ENCODE peak calls at places on chromosome 2, in five cellular contexts. Y is uterus, G is GM23248, D is heart left ventricle, M is astrocyte. X is an unnamed sample.
A peak's percentile ranks its signal among the peaks of the same experiment; 100 is the strongest.

GRCh38 chr2:167438206-167438605 is 549.9 kb downstream of the XIRP2 start:
- DNase-seq in M (peak; percentile 73), Y (no peak), D (no peak), G (peak; percentile 9), X (no peak)

GRCh38 chr2:220228310-220229006 is 601.0 kb downstream of the SLC4A3 start:
- DNase-seq in Y (no peak), M (peak; percentile 100), D (no peak), G (peak; percentile 97), X (no peak)

GRCh38 chr2:129459881-129460280 is 519.6 kb upstream of the RAB6C start:
- DNase-seq in D (no peak), M (no peak), Y (no peak), G (no peak), X (no peak)

GRCh38 chr2:239291505-239292350 is 109.1 kb downstream of the HDAC4 start:
- DNase-seq in Y (no peak), D (peak; percentile 28), M (no peak), G (no peak), X (peak; percentile 13)

GRCh38 chr2:88199912-88200682 is 30.0 kb downstream of the THNSL2 start:
- DNase-seq in Y (no peak), M (no peak), G (peak; percentile 43), D (no peak), X (peak; percentile 50)

GRCh38 chr2:45843136-45843535 is 191.7 kb downstream of the PRKCE start:
- DNase-seq in Y (no peak), M (no peak), D (no peak), G (no peak), X (no peak)

GRCh38 chr2:54575379-54575888 is 119.3 kb downstream of the SPTBN1 start:
- DNase-seq in G (peak; percentile 36), D (no peak), M (peak; percentile 81), Y (no peak), X (no peak)

GRCh38 chr2:231342111-231342711 is 53.3 kb upstream of the B3GNT7 start:
- DNase-seq in Y (no peak), G (no peak), M (no peak), D (no peak), X (no peak)

GRCh38 chr2:54454922-54455583 is 1.1 kb upstream of the SPTBN1 start:
- DNase-seq in D (no peak), G (no peak), M (no peak), Y (peak; percentile 42), X (peak; percentile 43)

GRCh38 chr2:39780825-39781600 is 2.0 kb upstream of the THUMPD2 start:
- DNase-seq in D (no peak), G (peak; percentile 35), Y (peak; percentile 24), M (no peak), X (peak; percentile 26)

GRCh38 chr2:218659258-218659987 is at the start of the genes BCS1L and ZNF142:
- DNase-seq in Y (peak; percentile 86), G (peak; percentile 87), M (peak; percentile 69), D (peak; percentile 94), X (peak; percentile 98)

GRCh38 chr2:236714061-236714460 is 144.4 kb downstream of the ACKR3 start:
- DNase-seq in D (no peak), Y (no peak), M (peak; percentile 77), G (no peak), X (no peak)

GRCh38 chr2:26411419-26411818 is 9.7 kb downstream of the DRC1 start:
- DNase-seq in Y (no peak), M (no peak), D (no peak), G (no peak), X (no peak)

GRCh38 chr2:228840113-228840742 is 430.9 kb downstream of the PID1 start:
- DNase-seq in M (no peak), Y (no peak), G (no peak), D (no peak), X (no peak)

GRCh38 chr2:45895477-45895876 is 244.0 kb downstream of the PRKCE start:
- DNase-seq in M (peak; percentile 77), D (no peak), Y (no peak), G (peak; percentile 82), X (no peak)

GRCh38 chr2:62461017-62461553 is 44.9 kb downstream of the TMEM17 start:
- DNase-seq in G (no peak), M (no peak), Y (no peak), D (no peak), X (no peak)

GRCh38 chr2:202344178-202344577 is 31.9 kb upstream of the BMPR2 start:
- DNase-seq in G (no peak), D (no peak), M (no peak), Y (no peak), X (no peak)

GRCh38 chr2:229636568-229636967 is 77.8 kb downstream of the DNER start:
- DNase-seq in G (no peak), Y (no peak), M (no peak), D (no peak), X (no peak)

GRCh38 chr2:26970244-26970927 is at the start of gene MAPRE3:
- DNase-seq in D (peak; percentile 79), G (peak; percentile 89), Y (peak; percentile 76), M (peak; percentile 63), X (peak; percentile 91)

GRCh38 chr2:74024216-74024615 is 39.5 kb downstream of the TET3 start:
- DNase-seq in M (no peak), G (no peak), Y (no peak), D (no peak), X (no peak)

GRCh38 chr2:64442277-64442676 is 11.7 kb upstream of the LGALSL start:
- DNase-seq in Y (no peak), G (no peak), D (no peak), M (no peak), X (no peak)

GRCh38 chr2:203798296-203799157 is 69.0 kb upstream of the CTLA4 start:
- DNase-seq in G (no peak), D (no peak), Y (no peak), M (no peak), X (no peak)

GRCh38 chr2:30770791-30771190 is 36.5 kb downstream of the CAPN13 start:
- DNase-seq in M (no peak), D (no peak), G (no peak), Y (no peak), X (no peak)

GRCh38 chr2:20242727-20243377 is 17.9 kb upstream of the SDC1 start:
- DNase-seq in Y (no peak), D (no peak), M (no peak), G (no peak), X (no peak)

GRCh38 chr2:201152517-201152916 is 30.4 kb upstream of the CASP10 start:
- DNase-seq in G (no peak), M (no peak), Y (no peak), D (no peak), X (no peak)

GRCh38 chr2:167607211-167607610 is 640.2 kb downstream of the STK39 start:
- DNase-seq in D (no peak), G (no peak), M (no peak), Y (no peak), X (no peak)

GRCh38 chr2:168354499-168354898 is 101.6 kb upstream of the CERS6 start:
- DNase-seq in G (no peak), D (no peak), Y (no peak), M (no peak), X (no peak)

GRCh38 chr2:85924522-85924921 is 35.7 kb upstream of the ST3GAL5 start:
- DNase-seq in Y (peak; percentile 72), M (peak; percentile 44), G (peak; percentile 83), D (peak; percentile 59), X (peak; percentile 72)

GRCh38 chr2:223998983-223999382 is 40.1 kb downstream of the SERPINE2 start:
- DNase-seq in G (no peak), D (no peak), M (peak; percentile 73), Y (no peak), X (no peak)

GRCh38 chr2:21371499-21372003 is 247.8 kb downstream of the TDRD15 start:
- DNase-seq in Y (no peak), D (no peak), G (no peak), M (no peak), X (no peak)

GRCh38 chr2:213101109-213101508 is 50.3 kb downstream of the IKZF2 start:
- DNase-seq in D (no peak), M (no peak), G (peak; percentile 17), Y (no peak), X (no peak)

GRCh38 chr2:166373105-166373504 is 2.6 kb downstream of the SCN9A start:
- DNase-seq in G (no peak), Y (no peak), D (no peak), M (no peak), X (no peak)

GRCh38 chr2:166373539-166373938 is 2.2 kb downstream of the SCN9A start:
- DNase-seq in M (no peak), G (no peak), D (no peak), Y (no peak), X (no peak)

GRCh38 chr2:166375205-166375735 is 474 bp downstream of the SCN9A start:
- DNase-seq in G (peak; percentile 38), Y (no peak), M (peak; percentile 27), D (peak; percentile 24), X (peak; percentile 27)

GRCh38 chr2:166372046-166372445 is 3.7 kb downstream of the SCN9A start:
- DNase-seq in M (peak; percentile 73), G (no peak), Y (no peak), D (no peak), X (no peak)

GRCh38 chr2:166373951-166374350 is 1.8 kb downstream of the SCN9A start:
- DNase-seq in D (no peak), M (peak; percentile 77), G (peak; percentile 59), Y (no peak), X (peak; percentile 61)
- H3K4me3 ChIP-seq in D (no peak overlapping the region), M (peak overlapping the region; percentile 15), G (no peak overlapping the region), Y (no peak overlapping the region), X (no peak overlapping the region)

GRCh38 chr2:121200419-121201315 is 84.3 kb downstream of the TFCP2L1 start:
- DNase-seq in Y (no peak), G (no peak), M (no peak), D (no peak), X (no peak)
- H3K27me3 ChIP-seq in Y (no peaks in the 10 kb centered on the region), G (peaks cover 8% of the 10 kb centered on the region), M (no peaks in the 10 kb centered on the region), D (no peaks in the 10 kb centered on the region), X (no peaks in the 10 kb centered on the region)

DNA sequence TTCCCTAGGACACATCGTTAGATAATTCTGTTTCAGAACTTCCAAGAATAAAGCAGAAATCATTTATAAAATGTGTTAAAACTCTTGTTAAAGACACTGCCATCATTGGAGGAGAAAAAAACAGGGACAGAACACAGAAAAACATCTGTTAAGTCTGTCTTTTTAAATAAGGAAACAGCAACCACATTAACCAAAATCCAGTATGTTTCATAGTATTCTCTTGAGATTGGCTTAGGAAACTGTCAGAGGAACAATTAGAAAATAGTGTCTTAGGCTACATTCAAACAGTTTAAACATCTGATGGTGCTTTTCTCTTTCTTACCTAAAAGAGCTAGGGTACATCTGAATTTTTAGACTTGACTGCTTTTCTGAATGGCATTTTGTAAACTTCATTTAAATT is 81.6 kb downstream of the PMS1 start:
- DNase-seq in D (no peak), G (peak; percentile 8), Y (no peak), M (no peak), X (no peak)
- H3K4me3 ChIP-seq in D (no peak overlapping the region), G (no peak overlapping the region), Y (no peak overlapping the region), M (no peak overlapping the region), X (no peak overlapping the region)

GRCh38 chr2:41621578-41621977 is 426.2 kb upstream of the PKDCC start:
- DNase-seq in Y (no peak), D (no peak), M (no peak), G (no peak), X (no peak)

GRCh38 chr2:41621095-41621494 is 426.7 kb upstream of the PKDCC start:
- DNase-seq in Y (no peak), D (no peak), G (no peak), M (no peak), X (no peak)

DNA sequence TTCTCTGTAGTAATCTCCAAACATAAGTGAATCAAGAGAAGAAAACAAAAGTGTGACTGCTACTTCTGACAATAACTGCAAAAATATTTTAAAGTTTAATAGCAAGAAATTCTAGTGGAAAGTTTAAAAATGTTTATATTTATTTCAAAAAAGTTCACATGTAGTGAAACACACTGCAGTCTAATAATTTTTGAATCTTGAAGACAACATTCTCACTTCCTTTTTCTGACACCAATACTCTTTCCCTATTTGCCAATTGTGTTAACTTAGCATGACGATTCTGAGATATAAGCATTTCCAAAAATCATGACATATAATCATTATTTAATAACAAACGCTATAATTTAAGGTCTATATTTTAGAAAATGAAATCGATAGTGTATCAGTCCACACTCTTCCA is 429.1 kb upstream of the PKDCC start:
- DNase-seq in Y (no peak), G (no peak), M (no peak), D (no peak), X (no peak)
- H3K27me3 ChIP-seq in Y (no peaks in the 10 kb centered on the region), G (no peaks in the 10 kb centered on the region), M (no peaks in the 10 kb centered on the region), D (no peaks in the 10 kb centered on the region), X (no peaks in the 10 kb centered on the region)

X was measured in testis.